ENCODE peak calls at places on chromosome 15, in four cellular contexts. One of them, this sample, is unnamed.

GRCh38 chr15:60590935-60591490 is 112.1 kb upstream of the ICE2 start:
- DNase-seq in hepatocyte: peak; percentile 69
- DNase-seq in brain microvascular endothelial cell: peak; percentile 14
- DNase-seq in MM.1S: peak; percentile 66
- DNase-seq in this sample: no peak

GRCh38 chr15:99085413-99086326 is 19.2 kb upstream of the SYNM start:
- DNase-seq in hepatocyte: no peak
- DNase-seq in brain microvascular endothelial cell: peak; percentile 53
- DNase-seq in MM.1S: no peak
- DNase-seq in this sample: peak; percentile 26

GRCh38 chr15:80179025-80179759 is 26.4 kb downstream of the FAH start:
- DNase-seq in hepatocyte: no peak
- DNase-seq in brain microvascular endothelial cell: peak; percentile 90
- DNase-seq in MM.1S: no peak
- DNase-seq in this sample: peak; percentile 83

GRCh38 chr15:58458076-58458475 is 26.3 kb downstream of the LIPC start:
- DNase-seq in hepatocyte: peak; percentile 54
- DNase-seq in brain microvascular endothelial cell: no peak
- DNase-seq in MM.1S: peak; percentile 64
- DNase-seq in this sample: no peak

GRCh38 chr15:99454107-99454809 is 111.5 kb upstream of the MEF2A start:
- DNase-seq in hepatocyte: no peak
- DNase-seq in brain microvascular endothelial cell: no peak
- DNase-seq in MM.1S: no peak
- DNase-seq in this sample: no peak

GRCh38 chr15:71290002-71290401 is 174.7 kb downstream of the THSD4 start:
- DNase-seq in hepatocyte: no peak
- DNase-seq in brain microvascular endothelial cell: no peak
- DNase-seq in MM.1S: no peak
- DNase-seq in this sample: no peak

GRCh38 chr15:78766041-78766440 is 45.2 kb downstream of the ADAMTS7 start:
- DNase-seq in hepatocyte: no peak
- DNase-seq in brain microvascular endothelial cell: no peak
- DNase-seq in MM.1S: no peak
- DNase-seq in this sample: no peak

GRCh38 chr15:94670436-94671034 is 439.2 kb downstream of the MCTP2 start:
- DNase-seq in hepatocyte: peak; percentile 58
- DNase-seq in brain microvascular endothelial cell: peak; percentile 37
- DNase-seq in MM.1S: peak; percentile 18
- DNase-seq in this sample: no peak

GRCh38 chr15:68631621-68632051 is 52.8 kb downstream of the CORO2B start:
- DNase-seq in hepatocyte: no peak
- DNase-seq in brain microvascular endothelial cell: no peak
- DNase-seq in MM.1S: no peak
- DNase-seq in this sample: no peak

GRCh38 chr15:28098766-28099554 is at the start of gene OCA2:
- DNase-seq in hepatocyte: peak; percentile 92
- DNase-seq in brain microvascular endothelial cell: no peak
- DNase-seq in MM.1S: no peak
- DNase-seq in this sample: no peak

GRCh38 chr15:36415643-36416042 is 163.8 kb upstream of the CDIN1 start:
- DNase-seq in hepatocyte: peak; percentile 48
- DNase-seq in brain microvascular endothelial cell: peak; percentile 92
- DNase-seq in MM.1S: no peak
- DNase-seq in this sample: no peak

GRCh38 chr15:82650046-82650670 is 3.0 kb upstream of the CPEB1 start:
- DNase-seq in hepatocyte: no peak
- DNase-seq in brain microvascular endothelial cell: no peak
- DNase-seq in MM.1S: no peak
- DNase-seq in this sample: no peak

GRCh38 chr15:24823473-24823872 is 131.3 kb upstream of the SNRPN start:
- DNase-seq in hepatocyte: peak; percentile 84
- DNase-seq in brain microvascular endothelial cell: no peak
- DNase-seq in MM.1S: no peak
- DNase-seq in this sample: no peak

GRCh38 chr15:80436511-80437307 is 32.5 kb downstream of the ARNT2 start:
- DNase-seq in hepatocyte: peak; percentile 43
- DNase-seq in brain microvascular endothelial cell: no peak
- DNase-seq in MM.1S: no peak
- DNase-seq in this sample: peak; percentile 66

GRCh38 chr15:61186905-61187865 is 41.9 kb downstream of the RORA start:
- DNase-seq in hepatocyte: no peak
- DNase-seq in brain microvascular endothelial cell: no peak
- DNase-seq in MM.1S: no peak
- DNase-seq in this sample: no peak

GRCh38 chr15:62138124-62138523 is 27.0 kb downstream of the C2CD4B start:
- DNase-seq in hepatocyte: no peak
- DNase-seq in brain microvascular endothelial cell: peak; percentile 67
- DNase-seq in MM.1S: no peak
- DNase-seq in this sample: no peak

GRCh38 chr15:31274496-31275330 is 51.9 kb upstream of the KLF13 start:
- DNase-seq in hepatocyte: peak; percentile 18
- DNase-seq in brain microvascular endothelial cell: no peak
- DNase-seq in MM.1S: no peak
- DNase-seq in this sample: no peak

GRCh38 chr15:98599911-98600685 is 48.2 kb upstream of the IGF1R start:
- DNase-seq in hepatocyte: peak; percentile 45
- DNase-seq in brain microvascular endothelial cell: peak; percentile 59
- DNase-seq in MM.1S: no peak
- DNase-seq in this sample: peak; percentile 39

GRCh38 chr15:51097553-51098330 is 3.0 kb upstream of the TNFAIP8L3 start:
- DNase-seq in hepatocyte: peak; percentile 29
- DNase-seq in brain microvascular endothelial cell: peak; percentile 71
- DNase-seq in MM.1S: no peak
- DNase-seq in this sample: no peak

GRCh38 chr15:43186003-43186353 is 775 bp downstream of the CCNDBP1 start:
- DNase-seq in hepatocyte: peak; percentile 28
- DNase-seq in brain microvascular endothelial cell: no peak
- DNase-seq in MM.1S: peak; percentile 19
- DNase-seq in this sample: no peak

GRCh38 chr15:74809951-74810350 is 2.7 kb upstream of the LMAN1L start:
- DNase-seq in hepatocyte: no peak
- DNase-seq in brain microvascular endothelial cell: no peak
- DNase-seq in MM.1S: no peak
- DNase-seq in this sample: no peak
- H3K27ac ChIP-seq in hepatocyte: no peak overlapping the region
- H3K27ac ChIP-seq in brain microvascular endothelial cell: no peak overlapping the region
- H3K27ac ChIP-seq in MM.1S: no peak overlapping the region
- H3K27ac ChIP-seq in this sample: no peak overlapping the region

DNA sequence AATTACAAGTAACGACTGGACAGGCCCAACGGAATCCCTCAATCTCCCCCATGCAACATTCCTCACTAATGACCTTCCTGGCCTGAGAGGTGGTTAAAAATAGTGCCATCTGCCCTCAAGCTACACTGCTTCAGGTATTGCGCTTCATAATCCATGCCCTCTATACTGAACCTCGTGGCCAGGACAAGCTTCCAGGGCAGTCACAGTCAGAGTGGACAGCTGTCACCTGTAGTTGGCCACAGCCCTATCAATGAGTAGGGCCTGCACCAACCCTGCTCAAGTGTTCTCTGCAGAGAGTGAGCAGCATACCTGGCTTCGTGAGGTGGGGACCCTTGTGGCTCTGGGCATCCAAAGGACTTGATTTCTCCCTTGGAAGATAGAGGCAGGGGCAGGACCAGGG is 46.9 kb upstream of the SEMA4B start:
- DNase-seq in hepatocyte: no peak
- DNase-seq in brain microvascular endothelial cell: no peak
- DNase-seq in MM.1S: no peak
- DNase-seq in this sample: no peak
- H3K27ac ChIP-seq in hepatocyte: peak overlapping the region; percentile 63
- H3K27ac ChIP-seq in brain microvascular endothelial cell: no peak overlapping the region
- H3K27ac ChIP-seq in MM.1S: no peak overlapping the region
- H3K27ac ChIP-seq in this sample: no peak overlapping the region

DNA sequence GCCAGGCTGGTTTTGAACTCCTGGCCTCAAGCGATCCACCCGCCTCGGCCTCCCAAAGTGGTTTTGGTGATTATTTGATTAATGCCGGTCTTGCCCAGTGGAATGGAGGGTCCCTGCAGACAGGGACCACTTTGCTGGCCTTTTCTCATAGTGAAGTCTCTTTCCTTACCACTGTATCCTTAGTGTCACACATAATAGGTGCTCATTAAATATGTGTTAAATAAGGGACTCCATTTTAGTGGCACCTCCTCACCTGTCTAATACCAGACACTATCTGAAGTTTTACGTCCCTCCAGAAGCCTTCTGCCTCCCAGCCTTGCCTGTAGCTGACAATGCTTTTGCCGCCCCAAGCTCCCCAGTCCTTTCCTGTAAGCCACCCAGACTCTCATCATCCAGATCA is 91.3 kb downstream of the AAGAB start:
- DNase-seq in hepatocyte: no peak
- DNase-seq in brain microvascular endothelial cell: no peak
- DNase-seq in MM.1S: no peak
- DNase-seq in this sample: no peak
- H3K27ac ChIP-seq in hepatocyte: no peak overlapping the region
- H3K27ac ChIP-seq in brain microvascular endothelial cell: peak overlapping the region; percentile 89
- H3K27ac ChIP-seq in MM.1S: no peak overlapping the region
- H3K27ac ChIP-seq in this sample: no peak overlapping the region

GRCh38 chr15:83928878-83929418 is 275.0 kb downstream of the ADAMTSL3 start:
- DNase-seq in hepatocyte: no peak
- DNase-seq in brain microvascular endothelial cell: no peak
- DNase-seq in MM.1S: peak; percentile 38
- DNase-seq in this sample: peak; percentile 22
- H3K27ac ChIP-seq in hepatocyte: peak overlapping the region; percentile 67
- H3K27ac ChIP-seq in brain microvascular endothelial cell: no peak overlapping the region
- H3K27ac ChIP-seq in MM.1S: peak overlapping the region; percentile 66
- H3K27ac ChIP-seq in this sample: no peak overlapping the region

GRCh38 chr15:55196011-55196410 is 730 bp downstream of the RSL24D1 start:
- DNase-seq in hepatocyte: no peak
- DNase-seq in brain microvascular endothelial cell: no peak
- DNase-seq in MM.1S: no peak
- DNase-seq in this sample: no peak
- H3K27ac ChIP-seq in hepatocyte: peak overlapping the region; percentile 92
- H3K27ac ChIP-seq in brain microvascular endothelial cell: peak overlapping the region; percentile 94
- H3K27ac ChIP-seq in MM.1S: peak overlapping the region; percentile 83
- H3K27ac ChIP-seq in this sample: peak overlapping the region; percentile 90

GRCh38 chr15:101192081-101192480 is 59.8 kb downstream of the CHSY1 start:
- DNase-seq in hepatocyte: no peak
- DNase-seq in brain microvascular endothelial cell: no peak
- DNase-seq in MM.1S: no peak
- DNase-seq in this sample: no peak

GRCh38 chr15:101191242-101191641 is 60.6 kb downstream of the CHSY1 start:
- DNase-seq in hepatocyte: no peak
- DNase-seq in brain microvascular endothelial cell: no peak
- DNase-seq in MM.1S: no peak
- DNase-seq in this sample: no peak

GRCh38 chr15:101194246-101195138 is 57.4 kb downstream of the CHSY1 start:
- DNase-seq in hepatocyte: no peak
- DNase-seq in brain microvascular endothelial cell: no peak
- DNase-seq in MM.1S: no peak
- DNase-seq in this sample: no peak

GRCh38 chr15:101193063-101193712 is 58.7 kb downstream of the CHSY1 start:
- DNase-seq in hepatocyte: no peak
- DNase-seq in brain microvascular endothelial cell: no peak
- DNase-seq in MM.1S: no peak
- DNase-seq in this sample: no peak

GRCh38 chr15:101193781-101194180 is 58.1 kb downstream of the CHSY1 start:
- DNase-seq in hepatocyte: no peak
- DNase-seq in brain microvascular endothelial cell: no peak
- DNase-seq in MM.1S: no peak
- DNase-seq in this sample: no peak
- H3K27ac ChIP-seq in hepatocyte: no peak overlapping the region
- H3K27ac ChIP-seq in brain microvascular endothelial cell: no peak overlapping the region
- H3K27ac ChIP-seq in MM.1S: no peak overlapping the region
- H3K27ac ChIP-seq in this sample: no peak overlapping the region

This sample was measured in epithelial cell of prostate.